ENCODE peak calls at places on chromosomes 16 and 17, in nine cellular contexts. One of them, this sample, is unnamed.

GRCh38 chr17:41547378-41547841 is 19.3 kb upstream of the KRT19 start:
- DNase-seq in endothelial cell: no peak
- DNase-seq in ovary: peak
- DNase-seq in CD4-positive, alpha-beta T cell: no peak
- DNase-seq in T-helper 9 cell: no peak
- DNase-seq in CD8-positive, alpha-beta T cell: no peak
- DNase-seq in COR-L47: no peak
- DNase-seq in effector memory CD8-positive, alpha-beta T cell: no peak
- DNase-seq in NCI-H226: peak
- DNase-seq in this sample: no peak

GRCh38 chr16:65126845-65127624 is 5.2 kb upstream of the CDH11 start:
- DNase-seq in effector memory CD8-positive, alpha-beta T cell: no peak
- DNase-seq in endothelial cell: no peak
- DNase-seq in CD4-positive, alpha-beta T cell: no peak
- DNase-seq in T-helper 9 cell: no peak
- DNase-seq in NCI-H226: no peak
- DNase-seq in CD8-positive, alpha-beta T cell: no peak
- DNase-seq in COR-L47: no peak
- DNase-seq in ovary: no peak
- DNase-seq in this sample: no peak

GRCh38 chr16:83717308-83717707 is 90.5 kb upstream of the HSBP1 start:
- DNase-seq in CD8-positive, alpha-beta T cell: no peak
- DNase-seq in endothelial cell: no peak
- DNase-seq in effector memory CD8-positive, alpha-beta T cell: no peak
- DNase-seq in NCI-H226: no peak
- DNase-seq in COR-L47: no peak
- DNase-seq in CD4-positive, alpha-beta T cell: no peak
- DNase-seq in ovary: no peak
- DNase-seq in T-helper 9 cell: no peak
- DNase-seq in this sample: no peak

GRCh38 chr16:82585675-82586074 is 41.1 kb upstream of the CDH13 start:
- DNase-seq in ovary: no peak
- DNase-seq in CD8-positive, alpha-beta T cell: no peak
- DNase-seq in COR-L47: no peak
- DNase-seq in T-helper 9 cell: no peak
- DNase-seq in NCI-H226: peak
- DNase-seq in endothelial cell: no peak
- DNase-seq in effector memory CD8-positive, alpha-beta T cell: no peak
- DNase-seq in CD4-positive, alpha-beta T cell: no peak
- DNase-seq in this sample: peak

GRCh38 chr16:28495098-28495793 is 803 bp downstream of the APOBR start:
- DNase-seq in effector memory CD8-positive, alpha-beta T cell: no peak
- DNase-seq in ovary: no peak
- DNase-seq in endothelial cell: no peak
- DNase-seq in NCI-H226: no peak
- DNase-seq in T-helper 9 cell: no peak
- DNase-seq in CD4-positive, alpha-beta T cell: no peak
- DNase-seq in COR-L47: no peak
- DNase-seq in CD8-positive, alpha-beta T cell: no peak
- DNase-seq in this sample: no peak

GRCh38 chr17:75059369-75060345 is 12.6 kb downstream of the KCTD2 start:
- DNase-seq in CD4-positive, alpha-beta T cell: no peak
- DNase-seq in T-helper 9 cell: no peak
- DNase-seq in effector memory CD8-positive, alpha-beta T cell: no peak
- DNase-seq in NCI-H226: no peak
- DNase-seq in CD8-positive, alpha-beta T cell: no peak
- DNase-seq in ovary: peak
- DNase-seq in endothelial cell: no peak
- DNase-seq in COR-L47: no peak
- DNase-seq in this sample: peak

GRCh38 chr16:79716645-79717323 is 116.2 kb upstream of the MAF start:
- DNase-seq in ovary: no peak
- DNase-seq in endothelial cell: no peak
- DNase-seq in CD8-positive, alpha-beta T cell: no peak
- DNase-seq in COR-L47: no peak
- DNase-seq in effector memory CD8-positive, alpha-beta T cell: no peak
- DNase-seq in NCI-H226: no peak
- DNase-seq in CD4-positive, alpha-beta T cell: no peak
- DNase-seq in T-helper 9 cell: no peak
- DNase-seq in this sample: no peak

GRCh38 chr17:40480501-40481003 is 20.9 kb downstream of the TNS4 start:
- DNase-seq in endothelial cell: no peak
- DNase-seq in COR-L47: peak
- DNase-seq in effector memory CD8-positive, alpha-beta T cell: peak
- DNase-seq in ovary: no peak
- DNase-seq in CD4-positive, alpha-beta T cell: peak
- DNase-seq in NCI-H226: peak
- DNase-seq in CD8-positive, alpha-beta T cell: peak
- DNase-seq in T-helper 9 cell: peak
- DNase-seq in this sample: no peak

GRCh38 chr16:70611224-70611598 is 35.1 kb upstream of the IL34 start:
- DNase-seq in CD8-positive, alpha-beta T cell: no peak
- DNase-seq in ovary: no peak
- DNase-seq in COR-L47: no peak
- DNase-seq in T-helper 9 cell: no peak
- DNase-seq in endothelial cell: no peak
- DNase-seq in NCI-H226: no peak
- DNase-seq in CD4-positive, alpha-beta T cell: no peak
- DNase-seq in effector memory CD8-positive, alpha-beta T cell: no peak
- DNase-seq in this sample: no peak

GRCh38 chr17:61208301-61209098 is 191.1 kb upstream of the TBX2 start:
- DNase-seq in NCI-H226: no peak
- DNase-seq in ovary: no peak
- DNase-seq in T-helper 9 cell: no peak
- DNase-seq in effector memory CD8-positive, alpha-beta T cell: no peak
- DNase-seq in endothelial cell: no peak
- DNase-seq in COR-L47: no peak
- DNase-seq in CD4-positive, alpha-beta T cell: no peak
- DNase-seq in CD8-positive, alpha-beta T cell: no peak
- DNase-seq in this sample: peak

GRCh38 chr17:32953883-32954282 is 25.9 kb downstream of the TMEM98 start:
- DNase-seq in COR-L47: no peak
- DNase-seq in ovary: no peak
- DNase-seq in endothelial cell: no peak
- DNase-seq in CD4-positive, alpha-beta T cell: no peak
- DNase-seq in NCI-H226: no peak
- DNase-seq in CD8-positive, alpha-beta T cell: no peak
- DNase-seq in effector memory CD8-positive, alpha-beta T cell: no peak
- DNase-seq in T-helper 9 cell: no peak
- DNase-seq in this sample: no peak

GRCh38 chr17:78774456-78774855 is 7.6 kb downstream of the CYTH1 start:
- DNase-seq in endothelial cell: no peak
- DNase-seq in effector memory CD8-positive, alpha-beta T cell: no peak
- DNase-seq in CD8-positive, alpha-beta T cell: no peak
- DNase-seq in T-helper 9 cell: no peak
- DNase-seq in COR-L47: no peak
- DNase-seq in NCI-H226: no peak
- DNase-seq in ovary: no peak
- DNase-seq in CD4-positive, alpha-beta T cell: no peak
- DNase-seq in this sample: no peak

GRCh38 chr16:3938843-3939624 is 58.5 kb upstream of the CREBBP start:
- DNase-seq in CD8-positive, alpha-beta T cell: peak
- DNase-seq in NCI-H226: peak
- DNase-seq in endothelial cell: peak
- DNase-seq in effector memory CD8-positive, alpha-beta T cell: peak
- DNase-seq in T-helper 9 cell: peak
- DNase-seq in ovary: peak
- DNase-seq in COR-L47: no peak
- DNase-seq in CD4-positive, alpha-beta T cell: peak
- DNase-seq in this sample: peak

GRCh38 chr17:48605991-48606891 is 1.5 kb upstream of the HOXB6 start:
- DNase-seq in CD4-positive, alpha-beta T cell: no peak
- DNase-seq in ovary: no peak
- DNase-seq in effector memory CD8-positive, alpha-beta T cell: no peak
- DNase-seq in T-helper 9 cell: no peak
- DNase-seq in NCI-H226: no peak
- DNase-seq in COR-L47: no peak
- DNase-seq in CD8-positive, alpha-beta T cell: no peak
- DNase-seq in endothelial cell: no peak
- DNase-seq in this sample: no peak

GRCh38 chr16:89175280-89176146 is 4.0 kb downstream of the CDH15 start:
- DNase-seq in CD8-positive, alpha-beta T cell: no peak
- DNase-seq in ovary: no peak
- DNase-seq in endothelial cell: no peak
- DNase-seq in NCI-H226: no peak
- DNase-seq in COR-L47: peak
- DNase-seq in CD4-positive, alpha-beta T cell: no peak
- DNase-seq in effector memory CD8-positive, alpha-beta T cell: no peak
- DNase-seq in T-helper 9 cell: no peak
- DNase-seq in this sample: no peak

GRCh38 chr16:72111653-72112451 is 18.2 kb downstream of the DHX38 start:
- DNase-seq in T-helper 9 cell: no peak
- DNase-seq in CD8-positive, alpha-beta T cell: no peak
- DNase-seq in endothelial cell: no peak
- DNase-seq in COR-L47: no peak
- DNase-seq in ovary: no peak
- DNase-seq in CD4-positive, alpha-beta T cell: no peak
- DNase-seq in NCI-H226: peak
- DNase-seq in effector memory CD8-positive, alpha-beta T cell: no peak
- DNase-seq in this sample: no peak

GRCh38 chr17:7413346-7413985 is 5.8 kb downstream of the NLGN2 start:
- DNase-seq in COR-L47: no peak
- DNase-seq in endothelial cell: no peak
- DNase-seq in CD4-positive, alpha-beta T cell: no peak
- DNase-seq in T-helper 9 cell: no peak
- DNase-seq in NCI-H226: peak
- DNase-seq in CD8-positive, alpha-beta T cell: no peak
- DNase-seq in effector memory CD8-positive, alpha-beta T cell: no peak
- DNase-seq in ovary: no peak
- DNase-seq in this sample: peak

GRCh38 chr16:64206877-64207276 is 915.0 kb downstream of the CDH11 start:
- DNase-seq in effector memory CD8-positive, alpha-beta T cell: no peak
- DNase-seq in NCI-H226: no peak
- DNase-seq in CD4-positive, alpha-beta T cell: no peak
- DNase-seq in endothelial cell: no peak
- DNase-seq in ovary: no peak
- DNase-seq in COR-L47: no peak
- DNase-seq in CD8-positive, alpha-beta T cell: no peak
- DNase-seq in T-helper 9 cell: no peak
- DNase-seq in this sample: peak

GRCh38 chr17:16943541-16944333 is 28.2 kb downstream of the TNFRSF13B start:
- DNase-seq in NCI-H226: no peak
- DNase-seq in endothelial cell: no peak
- DNase-seq in COR-L47: no peak
- DNase-seq in ovary: no peak
- DNase-seq in CD4-positive, alpha-beta T cell: no peak
- DNase-seq in T-helper 9 cell: no peak
- DNase-seq in CD8-positive, alpha-beta T cell: peak
- DNase-seq in effector memory CD8-positive, alpha-beta T cell: no peak
- DNase-seq in this sample: no peak